ENCODE peak calls at places on chromosome 9, in five cellular contexts. S, R, E, O and N are unnamed samples.

GRCh38 chr9:83544002-83544698 is 5.9 kb upstream of the FRMD3 start:
- DNase-seq in R (peak; percentile 56), O (peak; percentile 75), E (no peak), S (peak; percentile 28), N (no peak)

GRCh38 chr9:11973011-11973410 is 720.2 kb upstream of the TYRP1 start:
- DNase-seq in O (no peak), S (no peak), R (no peak), E (no peak), N (no peak)

GRCh38 chr9:104322581-104322980 is 181.5 kb upstream of the OR13F1 start:
- DNase-seq in R (no peak), S (no peak), O (no peak), E (no peak), N (no peak)

GRCh38 chr9:130352081-130352480 is 86.5 kb downstream of the HMCN2 start:
- DNase-seq in O (no peak), S (no peak), R (no peak), E (no peak), N (no peak)

GRCh38 chr9:107584944-107585343 is 95.4 kb upstream of the KLF4 start:
- DNase-seq in S (no peak), E (no peak), R (no peak), O (no peak), N (no peak)

GRCh38 chr9:29214162-29214520 is 1640.9 kb upstream of the C9orf72 start:
- DNase-seq in R (peak; percentile 81), S (no peak), E (peak; percentile 75), O (no peak), N (no peak)

GRCh38 chr9:120830151-120830550 is 12.6 kb downstream of the PSMD5 start:
- DNase-seq in R (no peak), E (no peak), S (no peak), O (no peak), N (no peak)

GRCh38 chr9:134396258-134396742 is 70.0 kb downstream of the RXRA start:
- DNase-seq in O (no peak), E (no peak), R (no peak), S (peak; percentile 75), N (peak; percentile 87)

GRCh38 chr9:72753261-72753893 is 199.5 kb downstream of the ALDH1A1 start:
- DNase-seq in O (no peak), S (no peak), E (no peak), R (no peak), N (no peak)

GRCh38 chr9:93058357-93059096 is at the start of gene SUSD3:
- DNase-seq in E (peak; percentile 89), R (peak; percentile 97), O (peak; percentile 54), S (peak; percentile 77), N (peak; percentile 74)

GRCh38 chr9:20512106-20512505 is 110.2 kb downstream of the MLLT3 start:
- DNase-seq in S (no peak), E (no peak), R (no peak), O (no peak), N (no peak)

GRCh38 chr9:131487621-131488031 is 15.1 kb upstream of the POMT1 start:
- DNase-seq in E (no peak), S (no peak), R (no peak), O (no peak), N (no peak)

GRCh38 chr9:91043041-91043740 is 241.6 kb downstream of the SYK start:
- DNase-seq in R (no peak), O (no peak), E (no peak), S (no peak), N (no peak)

GRCh38 chr9:127406799-127407504 is 10.0 kb downstream of the SLC2A8 start:
- DNase-seq in R (no peak), O (no peak), E (no peak), S (no peak), N (no peak)

GRCh38 chr9:90943341-90943740 is 141.7 kb downstream of the SYK start:
- DNase-seq in E (no peak), S (no peak), O (no peak), R (no peak), N (no peak)

GRCh38 chr9:126375386-126375785 is 48.8 kb downstream of the MVB12B start:
- DNase-seq in S (no peak), E (no peak), O (peak; percentile 20), R (peak; percentile 49), N (no peak)

GRCh38 chr9:130240410-130241197 is 25.0 kb upstream of the HMCN2 start:
- DNase-seq in S (no peak), E (no peak), R (peak; percentile 84), O (peak; percentile 72), N (no peak)

GRCh38 chr9:25600501-25600900 is 77.7 kb downstream of the TUSC1 start:
- DNase-seq in E (no peak), O (no peak), R (no peak), S (no peak), N (no peak)

GRCh38 chr9:16262467-16263261 is 607.8 kb downstream of the BNC2 start:
- DNase-seq in S (no peak), E (no peak), O (no peak), R (no peak), N (no peak)

GRCh38 chr9:63816742-63817621 is 1468.0 kb downstream of the FOXD4L5 start:
- DNase-seq in S (peak; percentile 66), R (peak; percentile 90), O (peak; percentile 70), E (peak; percentile 98), N (peak; percentile 69)

GRCh38 chr9:108727580-108728056 is 128.2 kb downstream of the ACTL7B start:
- DNase-seq in R (no peak), O (peak; percentile 57), E (no peak), S (no peak), N (no peak)
- TF ChIP-seq TAF1 in R (no peak), O (no peak), E (no peak), S (no peak), N (no peak)

DNA sequence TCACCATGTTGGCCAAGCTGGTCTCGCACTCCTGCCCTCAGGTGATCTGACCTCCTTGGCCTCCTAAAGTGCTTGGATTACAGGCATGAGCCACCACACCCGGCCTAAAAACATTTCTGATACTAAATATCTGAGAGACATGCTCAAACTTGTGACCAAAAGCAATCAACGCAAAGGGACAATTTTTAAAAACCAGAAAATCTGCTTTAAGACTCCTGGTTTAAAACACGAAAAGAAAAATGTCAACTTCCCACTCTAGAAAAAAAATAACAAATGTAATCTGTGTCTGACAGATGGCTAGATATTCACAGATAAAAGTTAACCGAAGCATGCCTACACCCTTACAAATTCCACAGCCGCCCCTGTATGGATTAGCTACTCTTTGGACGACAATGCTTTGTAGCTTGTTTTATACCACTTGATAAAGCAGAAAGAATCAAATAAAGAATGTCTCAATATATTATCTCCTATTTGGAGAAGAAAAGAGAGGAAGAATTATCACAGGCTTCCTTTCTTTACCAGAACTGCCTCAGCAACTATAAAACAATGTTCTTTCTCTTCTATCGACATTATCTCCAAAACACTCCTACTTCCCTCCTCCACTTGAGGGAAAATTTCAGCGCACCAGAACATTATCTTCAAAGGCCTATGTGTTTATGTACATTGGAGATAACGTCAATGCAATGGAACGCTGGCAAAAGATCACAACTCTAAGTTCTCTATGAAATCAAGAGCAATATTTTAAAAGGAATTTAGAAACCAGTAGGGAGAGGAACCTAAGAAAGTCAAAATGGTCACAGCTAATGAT is 26.3 kb downstream of the CEMIP2 start:
- DNase-seq in E (no peak), R (no peak), O (peak; percentile 94), S (no peak), N (no peak)
- TF ChIP-seq POLR2AphosphoS5 in E (no peak), R (no peak), O (no peak), S (no peak), N (no peak)

GRCh38 chr9:27638716-27639115 is 65.4 kb upstream of the C9orf72 start:
- DNase-seq in O (no peak), S (no peak), R (no peak), E (no peak), N (no peak)
- TF ChIP-seq TAF1 in O (no peak), S (no peak), R (no peak), E (no peak), N (no peak)

GRCh38 chr9:95757026-95757425 is 118.5 kb upstream of the ERCC6L2 start:
- DNase-seq in S (no peak), O (no peak), E (no peak), R (no peak), N (no peak)
- TF ChIP-seq POLR2AphosphoS5 in S (no peak), O (no peak), E (no peak), R (no peak), N (no peak)

GRCh38 chr9:85713897-85714296 is 27.9 kb downstream of the AGTPBP1 start:
- DNase-seq in S (no peak), E (no peak), O (no peak), R (no peak), N (no peak)
- TF ChIP-seq TAF1 in S (no peak), E (no peak), O (no peak), R (no peak), N (no peak)

GRCh38 chr9:111067472-111067871 is 29.2 kb upstream of the LPAR1 start:
- DNase-seq in E (no peak), R (peak; percentile 41), S (no peak), O (no peak), N (no peak)
- TF ChIP-seq POLR2AphosphoS5 in E (no peak), R (no peak), S (no peak), O (no peak), N (no peak)

DNA sequence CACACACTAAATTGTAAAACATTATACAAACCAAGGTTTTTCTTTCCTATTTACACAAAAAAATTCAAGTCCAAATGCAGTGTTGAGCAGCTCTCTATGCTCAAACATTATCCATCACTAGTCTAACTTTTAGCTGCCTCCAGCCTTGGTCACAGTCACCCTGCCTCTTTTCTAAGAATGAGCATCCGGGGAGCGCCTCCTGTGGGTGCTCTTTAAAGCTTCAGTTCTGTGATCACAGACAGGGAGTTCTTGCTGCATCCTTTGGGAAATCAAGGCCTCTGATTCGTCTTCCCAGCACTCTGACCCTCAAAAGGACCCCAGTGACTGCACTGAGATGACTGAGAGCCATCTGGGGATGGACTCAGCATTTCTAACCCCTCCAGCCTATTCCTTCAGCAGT is 289.6 kb downstream of the SEC61B start:
- DNase-seq in E (no peak), O (no peak), S (no peak), R (no peak), N (no peak)
- TF ChIP-seq TAF1 in E (no peak), O (no peak), S (no peak), R (no peak), N (no peak)

DNA sequence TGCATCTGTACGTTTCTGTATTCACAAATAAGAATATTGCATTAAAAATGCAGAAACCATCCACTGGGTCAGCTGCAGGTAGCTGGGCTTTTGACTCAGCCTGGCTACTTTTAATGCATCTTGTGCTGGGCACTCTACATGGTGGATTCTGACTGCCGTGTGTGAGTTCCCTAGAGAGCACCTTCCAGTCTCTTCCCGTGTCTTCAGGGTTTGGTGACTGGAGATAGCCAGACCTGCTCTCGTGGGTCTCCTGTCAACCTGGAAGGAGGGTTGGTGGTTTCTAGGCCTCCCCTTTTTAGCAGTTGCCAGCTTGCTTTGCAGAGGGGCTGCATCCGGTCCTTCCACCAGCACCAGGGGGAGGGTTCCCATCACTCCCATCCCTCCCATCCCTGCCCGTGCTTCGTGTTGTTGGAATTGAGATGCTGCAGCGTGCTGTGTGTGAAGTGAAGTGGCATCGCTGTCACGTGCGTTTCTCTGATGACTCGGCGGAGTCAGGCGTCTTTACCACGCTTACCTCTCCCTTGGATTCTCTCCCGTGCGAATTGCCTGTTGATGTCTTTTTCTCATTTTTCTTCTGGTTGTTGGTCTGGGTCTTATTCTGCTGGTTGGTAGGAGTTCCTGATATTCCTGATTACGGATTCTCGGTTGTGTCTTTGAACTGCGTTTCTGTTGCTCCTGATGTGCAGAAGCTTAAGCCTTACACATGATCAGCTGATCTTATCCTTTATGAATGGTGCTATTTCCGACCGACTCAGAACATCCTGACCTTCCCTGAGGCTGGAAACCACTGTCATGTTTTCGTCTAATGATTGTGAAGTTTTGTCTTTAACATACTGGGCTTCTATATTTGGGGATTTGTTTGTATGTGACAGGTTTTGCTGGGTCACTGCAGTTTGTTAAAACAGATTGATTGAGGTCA is 16.9 kb downstream of the FBXW5 start:
- DNase-seq in E (no peak), R (no peak), S (no peak), O (no peak), N (no peak)
- TF ChIP-seq POLR2AphosphoS5 in E (no peak), R (no peak), S (no peak), O (no peak), N (no peak)